ENCODE peak calls at places on chromosomes 11 and 22, in four cellular contexts. K is fibroblast of lung, T is spleen, I is tibial nerve. C is an unnamed sample. For H3K4me1 and H3K27me3, the result is how much of the 10 kb centered on the place peaks cover.

GRCh38 chr22:49942565-49943404 is 17.8 kb upstream of the PIM3 start:
- DNase-seq in K (no peak), T (no peak), I (no peak), C (no peak)

GRCh38 chr11:8989411-8989810 is 14.4 kb downstream of the NRIP3 start:
- DNase-seq in K (peak), T (no peak), I (no peak), C (no peak)

GRCh38 chr11:57792060-57792541 is 30.5 kb downstream of the CTNND1 start:
- DNase-seq in K (peak), T (peak), I (peak), C (peak)

GRCh38 chr11:129457321-129457720 is 81.7 kb downstream of the BARX2 start:
- DNase-seq in K (no peak), T (no peak), I (no peak), C (no peak)

GRCh38 chr11:32635819-32636218 is 52.2 kb downstream of the EIF3M start:
- DNase-seq in K (no peak), T (no peak), I (no peak), C (no peak)

GRCh38 chr11:113977701-113978100 is 2.8 kb downstream of the HTR3A start:
- DNase-seq in K (no peak), T (peak), I (no peak), C (no peak)

GRCh38 chr11:111019931-111020381 is 225.6 kb upstream of the POU2AF2 start:
- DNase-seq in K (peak), T (no peak), I (no peak), C (no peak)

GRCh38 chr22:25069758-25070461 is 117.4 kb downstream of the KIAA1671 start:
- DNase-seq in K (no peak), T (no peak), I (no peak), C (peak)

GRCh38 chr11:80096736-80097135 is 655.9 kb upstream of the TENM4 start:
- DNase-seq in K (peak), T (no peak), I (no peak), C (no peak)

GRCh38 chr11:110989734-110990133 is 255.8 kb upstream of the POU2AF2 start:
- DNase-seq in K (peak), T (no peak), I (peak), C (no peak)

GRCh38 chr11:118290923-118291322 is 13.6 kb upstream of the CD3E start:
- DNase-seq in K (no peak), T (no peak), I (peak), C (no peak)

GRCh38 chr11:40274017-40274416 is 1185.4 kb downstream of the LRRC4C start:
- DNase-seq in K (peak), T (no peak), I (peak), C (no peak)

GRCh38 chr11:9941991-9942390 is 278.1 kb downstream of the SWAP70 start:
- DNase-seq in K (no peak), T (no peak), I (no peak), C (no peak)

GRCh38 chr11:66745356-66746235 is 16.6 kb upstream of the SPTBN2 start:
- DNase-seq in K (no peak), T (peak), I (no peak), C (peak)

GRCh38 chr11:71440021-71440755 is 8.0 kb downstream of the DHCR7 start:
- DNase-seq in K (no peak), T (no peak), I (no peak), C (no peak)

GRCh38 chr11:863389-864117 is 20.9 kb downstream of the TSPAN4 start:
- DNase-seq in K (no peak), T (no peak), I (no peak), C (no peak)

GRCh38 chr22:46934746-46935491 is 172.5 kb downstream of the TBC1D22A start:
- DNase-seq in K (peak), T (no peak), I (no peak), C (no peak)

GRCh38 chr11:71144736-71145135 is 107.6 kb downstream of the SHANK2 start:
- DNase-seq in K (no peak), T (no peak), I (no peak), C (no peak)

GRCh38 chr22:44335903-44336803 is 23.4 kb upstream of the SHISAL1 start:
- DNase-seq in K (no peak), T (no peak), I (no peak), C (no peak)

GRCh38 chr11:122721201-122721963 is 65.9 kb downstream of the UBASH3B start:
- DNase-seq in K (peak), T (no peak), I (no peak), C (no peak)
- H3K4me1 ChIP-seq in K (under half), T (half or more), I (under half), C (under half)

DNA sequence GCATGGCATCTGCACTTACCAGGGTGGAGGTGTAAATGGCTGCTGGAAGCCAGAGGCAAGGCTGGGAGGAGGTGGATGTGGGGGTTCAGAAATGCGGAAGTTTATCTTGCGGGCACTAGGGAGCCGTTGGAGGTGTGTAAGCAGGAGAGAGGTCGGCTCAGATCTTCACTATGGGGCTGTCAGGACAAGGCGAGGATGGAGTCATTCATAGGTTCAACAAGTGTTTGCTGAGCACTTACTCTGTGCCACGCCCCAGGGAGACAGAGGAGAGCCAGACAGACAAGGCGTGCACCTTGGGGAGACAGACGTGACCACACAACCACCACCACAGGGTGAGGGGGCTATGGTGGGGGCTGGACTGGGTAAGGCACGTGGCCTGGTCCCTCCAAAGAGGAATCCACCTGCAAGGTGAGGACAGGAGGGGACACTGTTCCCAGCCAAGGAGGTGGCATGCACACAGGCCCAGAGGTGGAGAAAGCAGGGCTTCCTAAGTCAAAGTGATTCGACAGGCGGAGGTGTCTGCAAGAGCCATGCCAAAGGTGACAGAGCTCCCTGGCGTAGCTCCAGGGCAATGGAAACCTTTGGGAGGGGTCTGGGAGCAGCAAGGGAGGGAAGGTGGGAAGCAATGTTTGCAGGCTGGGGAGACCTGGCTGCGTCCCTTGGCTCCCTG is 30.8 kb upstream of the TCF20 start:
- DNase-seq in K (no peak), T (no peak), I (no peak), C (no peak)
- H3K27me3 ChIP-seq in K (under half), T (under half), I (under half), C (under half)

DNA sequence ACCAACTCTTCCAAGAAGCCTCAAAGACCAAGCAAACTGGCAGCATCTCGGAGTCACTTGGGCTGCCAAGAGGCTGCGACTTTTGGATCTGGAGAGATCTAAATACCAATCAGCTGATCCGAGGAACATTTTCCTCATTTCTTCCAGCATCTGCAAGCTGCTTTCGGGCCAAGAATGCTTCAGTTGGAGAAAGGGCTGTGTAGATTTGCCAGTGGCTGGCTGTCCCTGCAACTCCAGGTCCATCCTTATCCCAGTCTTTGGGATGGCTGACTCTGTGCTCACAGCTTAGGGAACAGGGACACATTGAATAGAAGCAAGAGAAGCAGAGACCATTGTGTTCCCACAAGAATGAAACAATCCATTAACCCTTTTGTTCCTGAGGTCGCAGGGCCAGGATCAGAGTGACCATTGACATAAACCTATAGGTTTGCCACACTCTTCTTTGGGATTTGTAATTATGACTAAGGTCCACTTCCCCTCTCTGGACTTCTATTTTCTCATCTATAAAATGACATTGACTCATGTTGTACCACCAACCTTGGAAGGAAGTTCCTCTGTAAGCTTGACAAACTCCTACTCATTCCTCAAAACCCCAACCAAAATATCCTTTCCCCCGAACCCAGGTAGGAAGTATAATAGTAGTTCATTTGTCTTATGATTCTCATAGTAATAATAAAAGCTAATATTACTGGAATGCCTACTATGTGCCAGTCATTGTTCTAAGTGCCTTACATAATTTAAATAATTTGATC is 340.8 kb downstream of the MN1 start:
- DNase-seq in K (peak), T (no peak), I (peak), C (no peak)
- H3K4me1 ChIP-seq in K (under half), T (under half), I (under half), C (under half)

GRCh38 chr11:30508594-30508993 is 77.6 kb downstream of the MPPED2 start:
- DNase-seq in K (no peak), T (no peak), I (no peak), C (no peak)
- H3K27me3 ChIP-seq in K (under half), T (under half), I (under half), C (under half)

GRCh38 chr22:22903355-22903777 is 15.8 kb downstream of the IGLL5 start:
- DNase-seq in K (no peak), T (peak), I (no peak), C (no peak)
- H3K4me1 ChIP-seq in K (under half), T (under half), I (under half), C (under half)

DNA sequence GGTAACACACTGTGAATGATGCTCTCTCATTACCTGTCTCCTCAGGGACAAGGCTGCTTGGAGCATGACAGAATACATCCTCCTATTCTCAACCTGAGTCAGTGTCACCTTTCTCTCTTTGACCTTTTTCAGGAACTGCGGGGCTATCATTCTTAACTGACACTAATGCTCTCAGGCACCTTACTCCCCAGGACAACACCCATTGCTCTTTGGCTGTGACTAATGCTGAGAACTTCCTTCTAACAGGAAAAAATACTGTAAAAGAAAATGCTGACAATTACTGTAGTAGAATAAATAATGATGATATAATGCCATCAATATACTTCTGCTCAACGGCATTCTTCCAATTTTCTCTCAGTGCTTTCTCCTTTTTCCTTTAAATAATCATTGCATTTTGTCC is 2082.7 kb upstream of the RAG2 start:
- DNase-seq in K (no peak), T (no peak), I (no peak), C (no peak)
- H3K27me3 ChIP-seq in K (under half), T (under half), I (under half), C (under half)

DNA sequence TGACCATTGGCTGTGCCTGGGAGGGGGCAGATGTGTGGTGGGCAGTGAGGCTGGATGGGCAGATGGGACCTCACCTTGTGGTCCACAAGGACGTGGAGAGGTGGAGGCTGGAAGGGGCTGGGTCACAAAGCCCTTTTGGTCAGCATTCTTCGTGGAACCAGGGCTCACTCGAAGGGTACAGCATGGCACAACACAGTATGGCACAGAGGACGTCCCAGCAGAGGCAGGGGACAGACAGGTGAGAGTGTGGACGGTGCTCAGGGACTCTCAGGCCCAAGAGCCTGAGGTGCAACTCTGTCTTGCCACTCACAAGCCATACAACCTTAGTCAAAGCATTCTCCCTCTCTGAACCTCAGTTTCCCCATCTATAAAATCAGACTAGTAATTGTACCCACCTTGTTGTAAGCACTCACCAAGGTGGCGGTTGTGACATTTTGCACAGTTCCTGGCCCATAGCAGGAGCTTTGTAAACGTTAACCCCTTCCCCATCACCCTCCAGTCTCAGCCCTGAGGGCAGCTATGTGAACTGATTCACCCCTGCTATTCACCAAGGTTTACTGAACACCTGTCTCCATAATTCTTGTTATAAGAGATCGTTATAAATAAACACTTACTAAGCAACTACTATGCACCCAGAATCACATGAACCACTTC is 11.6 kb upstream of the TSKU start:
- DNase-seq in K (no peak), T (peak), I (no peak), C (no peak)
- H3K4me1 ChIP-seq in K (under half), T (half or more), I (under half), C (half or more)

GRCh38 chr22:35498026-35498425 is 42.6 kb upstream of the RASD2 start:
- DNase-seq in K (peak), T (no peak), I (no peak), C (no peak)
- H3K27me3 ChIP-seq in K (under half), T (under half), I (under half), C (under half)

C was measured in upper lobe of right lung.